ENCODE peak calls at places on chromosome X, in ten cellular contexts. One of them, this sample, is unnamed.

GRCh38 chrX:23844502-23845138 is 61.6 kb downstream of the SAT1 start:
- DNase-seq in left ventricle myocardium inferior: no peak
- DNase-seq in fibroblast of villous mesenchyme: peak; percentile 62
- DNase-seq in astrocyte of the spinal cord: no peak
- DNase-seq in heart right ventricle: peak; percentile 6
- DNase-seq in GM23338: no peak
- DNase-seq in stomach: peak; percentile 29
- DNase-seq in fibroblast of pulmonary artery: peak; percentile 26
- DNase-seq in AG10803: peak; percentile 4
- DNase-seq in CD8-positive, alpha-beta T cell: no peak
- DNase-seq in this sample: no peak

GRCh38 chrX:41730101-41730500 is 6.1 kb downstream of the GPR82 start:
- DNase-seq in CD8-positive, alpha-beta T cell: no peak
- DNase-seq in stomach: no peak
- DNase-seq in AG10803: peak; percentile 40
- DNase-seq in fibroblast of pulmonary artery: peak; percentile 30
- DNase-seq in heart right ventricle: no peak
- DNase-seq in astrocyte of the spinal cord: peak; percentile 7
- DNase-seq in left ventricle myocardium inferior: no peak
- DNase-seq in fibroblast of villous mesenchyme: peak; percentile 87
- DNase-seq in GM23338: no peak
- DNase-seq in this sample: peak; percentile 25

GRCh38 chrX:153726286-153727107 is 1.8 kb downstream of the ABCD1 start:
- DNase-seq in AG10803: peak; percentile 25
- DNase-seq in stomach: peak; percentile 55
- DNase-seq in left ventricle myocardium inferior: peak; percentile 64
- DNase-seq in fibroblast of pulmonary artery: peak; percentile 34
- DNase-seq in CD8-positive, alpha-beta T cell: peak; percentile 13
- DNase-seq in astrocyte of the spinal cord: peak; percentile 56
- DNase-seq in GM23338: peak; percentile 80
- DNase-seq in heart right ventricle: peak; percentile 62
- DNase-seq in fibroblast of villous mesenchyme: peak; percentile 72
- DNase-seq in this sample: peak; percentile 73

GRCh38 chrX:132795211-132795610 is 163.2 kb downstream of the HS6ST2 start:
- DNase-seq in CD8-positive, alpha-beta T cell: no peak
- DNase-seq in stomach: no peak
- DNase-seq in fibroblast of pulmonary artery: no peak
- DNase-seq in heart right ventricle: no peak
- DNase-seq in left ventricle myocardium inferior: no peak
- DNase-seq in astrocyte of the spinal cord: no peak
- DNase-seq in AG10803: no peak
- DNase-seq in fibroblast of villous mesenchyme: no peak
- DNase-seq in GM23338: no peak
- DNase-seq in this sample: no peak

GRCh38 chrX:24148535-24149345 is 789 bp upstream of the ZFX start:
- DNase-seq in stomach: no peak
- DNase-seq in left ventricle myocardium inferior: no peak
- DNase-seq in heart right ventricle: peak; percentile 16
- DNase-seq in AG10803: peak; percentile 90
- DNase-seq in CD8-positive, alpha-beta T cell: peak; percentile 6
- DNase-seq in fibroblast of pulmonary artery: peak; percentile 51
- DNase-seq in fibroblast of villous mesenchyme: peak; percentile 86
- DNase-seq in GM23338: no peak
- DNase-seq in astrocyte of the spinal cord: peak; percentile 48
- DNase-seq in this sample: no peak

GRCh38 chrX:69285401-69285871 is 120.2 kb upstream of the PJA1 start:
- DNase-seq in CD8-positive, alpha-beta T cell: no peak
- DNase-seq in left ventricle myocardium inferior: peak; percentile 51
- DNase-seq in GM23338: no peak
- DNase-seq in fibroblast of villous mesenchyme: no peak
- DNase-seq in fibroblast of pulmonary artery: peak; percentile 11
- DNase-seq in heart right ventricle: peak; percentile 23
- DNase-seq in AG10803: no peak
- DNase-seq in astrocyte of the spinal cord: no peak
- DNase-seq in stomach: no peak
- DNase-seq in this sample: no peak

GRCh38 chrX:30831082-30831481 is 58.0 kb downstream of the TAB3 start:
- DNase-seq in fibroblast of pulmonary artery: no peak
- DNase-seq in left ventricle myocardium inferior: no peak
- DNase-seq in fibroblast of villous mesenchyme: no peak
- DNase-seq in astrocyte of the spinal cord: no peak
- DNase-seq in AG10803: no peak
- DNase-seq in stomach: no peak
- DNase-seq in GM23338: peak; percentile 49
- DNase-seq in heart right ventricle: no peak
- DNase-seq in CD8-positive, alpha-beta T cell: no peak
- DNase-seq in this sample: no peak

GRCh38 chrX:20026278-20026677 is 35.4 kb upstream of the BCLAF3 start:
- DNase-seq in AG10803: peak; percentile 61
- DNase-seq in left ventricle myocardium inferior: no peak
- DNase-seq in CD8-positive, alpha-beta T cell: no peak
- DNase-seq in astrocyte of the spinal cord: peak; percentile 41
- DNase-seq in stomach: no peak
- DNase-seq in GM23338: no peak
- DNase-seq in fibroblast of pulmonary artery: peak; percentile 24
- DNase-seq in heart right ventricle: no peak
- DNase-seq in fibroblast of villous mesenchyme: peak; percentile 8
- DNase-seq in this sample: peak; percentile 7

GRCh38 chrX:136347706-136348105 is 46.9 kb downstream of the ADGRG4 start:
- DNase-seq in AG10803: no peak
- DNase-seq in astrocyte of the spinal cord: no peak
- DNase-seq in stomach: no peak
- DNase-seq in CD8-positive, alpha-beta T cell: no peak
- DNase-seq in fibroblast of pulmonary artery: no peak
- DNase-seq in heart right ventricle: no peak
- DNase-seq in left ventricle myocardium inferior: no peak
- DNase-seq in GM23338: no peak
- DNase-seq in fibroblast of villous mesenchyme: no peak
- DNase-seq in this sample: no peak

GRCh38 chrX:136635235-136635634 is 12.7 kb upstream of the CD40LG start:
- DNase-seq in heart right ventricle: no peak
- DNase-seq in GM23338: no peak
- DNase-seq in AG10803: no peak
- DNase-seq in fibroblast of pulmonary artery: no peak
- DNase-seq in stomach: no peak
- DNase-seq in fibroblast of villous mesenchyme: no peak
- DNase-seq in astrocyte of the spinal cord: no peak
- DNase-seq in CD8-positive, alpha-beta T cell: no peak
- DNase-seq in left ventricle myocardium inferior: no peak
- DNase-seq in this sample: no peak

GRCh38 chrX:15838017-15838416 is 16.6 kb downstream of the AP1S2 start:
- DNase-seq in stomach: no peak
- DNase-seq in astrocyte of the spinal cord: no peak
- DNase-seq in CD8-positive, alpha-beta T cell: no peak
- DNase-seq in GM23338: peak; percentile 62
- DNase-seq in fibroblast of villous mesenchyme: no peak
- DNase-seq in heart right ventricle: no peak
- DNase-seq in AG10803: no peak
- DNase-seq in fibroblast of pulmonary artery: no peak
- DNase-seq in left ventricle myocardium inferior: no peak
- DNase-seq in this sample: no peak

GRCh38 chrX:137567474-137568232 is 1.7 kb downstream of the ZIC3 start:
- DNase-seq in fibroblast of villous mesenchyme: no peak
- DNase-seq in CD8-positive, alpha-beta T cell: no peak
- DNase-seq in stomach: no peak
- DNase-seq in AG10803: no peak
- DNase-seq in left ventricle myocardium inferior: no peak
- DNase-seq in astrocyte of the spinal cord: peak; percentile 9
- DNase-seq in heart right ventricle: no peak
- DNase-seq in fibroblast of pulmonary artery: no peak
- DNase-seq in GM23338: peak; percentile 53
- DNase-seq in this sample: no peak

GRCh38 chrX:153771261-153771681 is 7.2 kb downstream of the PLXNB3 start:
- DNase-seq in fibroblast of villous mesenchyme: no peak
- DNase-seq in CD8-positive, alpha-beta T cell: no peak
- DNase-seq in fibroblast of pulmonary artery: no peak
- DNase-seq in AG10803: no peak
- DNase-seq in heart right ventricle: no peak
- DNase-seq in left ventricle myocardium inferior: no peak
- DNase-seq in astrocyte of the spinal cord: no peak
- DNase-seq in stomach: no peak
- DNase-seq in GM23338: no peak
- DNase-seq in this sample: no peak

DNA sequence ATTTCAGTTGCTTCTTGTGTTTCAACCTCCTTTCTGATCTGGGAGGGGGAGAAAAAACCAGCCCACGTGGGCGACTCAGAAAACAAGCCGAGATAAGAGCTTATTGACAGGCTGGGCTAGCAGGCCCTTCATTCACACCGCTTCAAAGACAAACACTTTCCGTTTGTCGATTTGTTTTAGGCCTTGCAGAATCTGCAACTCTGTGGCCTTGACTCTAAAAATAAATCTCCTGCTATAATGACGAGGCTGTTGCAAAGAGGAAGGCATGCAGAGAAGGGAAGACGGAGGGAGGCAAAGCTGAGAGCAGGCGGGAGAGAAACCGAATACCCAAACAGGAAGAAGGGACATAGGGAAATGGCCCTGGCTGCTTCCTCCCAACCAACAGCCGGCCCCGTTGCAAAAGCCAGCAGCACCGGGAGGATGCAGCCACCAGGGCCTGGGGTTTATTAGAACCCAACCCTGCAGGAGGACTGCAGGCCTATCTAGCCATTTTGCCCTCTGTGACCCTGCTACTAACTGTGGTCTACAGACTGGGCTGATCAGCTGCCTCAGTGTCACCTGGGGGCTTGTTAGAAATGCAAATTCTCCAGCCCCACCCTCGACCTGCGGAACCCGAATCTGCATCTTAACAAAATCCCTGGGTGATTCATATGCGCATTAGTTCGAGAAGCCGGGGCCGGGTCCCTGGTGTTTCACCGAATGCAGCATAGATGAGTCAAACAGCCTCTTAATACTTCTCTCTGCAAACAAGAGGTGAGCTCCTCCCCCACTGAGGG is 325.5 kb downstream of the BCOR start:
- DNase-seq in AG10803: no peak
- DNase-seq in heart right ventricle: no peak
- DNase-seq in left ventricle myocardium inferior: no peak
- DNase-seq in stomach: peak; percentile 30
- DNase-seq in fibroblast of villous mesenchyme: peak; percentile 30
- DNase-seq in CD8-positive, alpha-beta T cell: peak; percentile 19
- DNase-seq in fibroblast of pulmonary artery: no peak
- DNase-seq in astrocyte of the spinal cord: peak; percentile 58
- DNase-seq in GM23338: peak; percentile 71
- DNase-seq in this sample: no peak
- H3K4me3 ChIP-seq in AG10803: no peak overlapping the region
- H3K4me3 ChIP-seq in heart right ventricle: no peak overlapping the region
- H3K4me3 ChIP-seq in left ventricle myocardium inferior: no peak overlapping the region
- H3K4me3 ChIP-seq in stomach: no peak overlapping the region
- H3K4me3 ChIP-seq in fibroblast of villous mesenchyme: no peak overlapping the region
- H3K4me3 ChIP-seq in CD8-positive, alpha-beta T cell: no peak overlapping the region
- H3K4me3 ChIP-seq in fibroblast of pulmonary artery: no peak overlapping the region
- H3K4me3 ChIP-seq in astrocyte of the spinal cord: no peak overlapping the region
- H3K4me3 ChIP-seq in GM23338: peak overlapping the region; percentile 40
- H3K4me3 ChIP-seq in this sample: no peak overlapping the region

GRCh38 chrX:37509349-37509748 is 62.1 kb upstream of the LANCL3 start:
- DNase-seq in fibroblast of pulmonary artery: no peak
- DNase-seq in AG10803: no peak
- DNase-seq in heart right ventricle: no peak
- DNase-seq in GM23338: peak; percentile 5
- DNase-seq in astrocyte of the spinal cord: peak; percentile 5
- DNase-seq in left ventricle myocardium inferior: no peak
- DNase-seq in stomach: no peak
- DNase-seq in fibroblast of villous mesenchyme: peak; percentile 2
- DNase-seq in CD8-positive, alpha-beta T cell: no peak
- DNase-seq in this sample: no peak
- TF ChIP-seq CTCF in fibroblast of pulmonary artery: peak; percentile 33
- TF ChIP-seq CTCF in AG10803: peak; percentile 13
- TF ChIP-seq CTCF in heart right ventricle: peak; percentile 34
- TF ChIP-seq CTCF in GM23338: peak; percentile 49
- TF ChIP-seq CTCF in astrocyte of the spinal cord: peak; percentile 34
- TF ChIP-seq CTCF in left ventricle myocardium inferior: peak; percentile 47
- TF ChIP-seq CTCF in stomach: no peak
- TF ChIP-seq CTCF in fibroblast of villous mesenchyme: peak; percentile 45
- TF ChIP-seq CTCF in CD8-positive, alpha-beta T cell: no peak
- TF ChIP-seq CTCF in this sample: no peak

GRCh38 chrX:102650903-102651241 is 411 bp upstream of the GPRASP1 start:
- DNase-seq in heart right ventricle: no peak
- DNase-seq in left ventricle myocardium inferior: no peak
- DNase-seq in AG10803: no peak
- DNase-seq in astrocyte of the spinal cord: no peak
- DNase-seq in fibroblast of pulmonary artery: no peak
- DNase-seq in fibroblast of villous mesenchyme: no peak
- DNase-seq in CD8-positive, alpha-beta T cell: no peak
- DNase-seq in GM23338: no peak
- DNase-seq in stomach: no peak
- DNase-seq in this sample: peak; percentile 2
- H3K4me3 ChIP-seq in heart right ventricle: peak overlapping the region; percentile 79
- H3K4me3 ChIP-seq in left ventricle myocardium inferior: peak overlapping the region; percentile 76
- H3K4me3 ChIP-seq in AG10803: peak overlapping the region; percentile 62
- H3K4me3 ChIP-seq in astrocyte of the spinal cord: peak overlapping the region; percentile 52
- H3K4me3 ChIP-seq in fibroblast of pulmonary artery: peak overlapping the region; percentile 53
- H3K4me3 ChIP-seq in fibroblast of villous mesenchyme: peak overlapping the region; percentile 64
- H3K4me3 ChIP-seq in CD8-positive, alpha-beta T cell: peak overlapping the region; percentile 73
- H3K4me3 ChIP-seq in GM23338: peak overlapping the region; percentile 60
- H3K4me3 ChIP-seq in stomach: peak overlapping the region; percentile 57
- H3K4me3 ChIP-seq in this sample: peak overlapping the region; percentile 63

GRCh38 chrX:87337267-87337666 is 180.3 kb upstream of the KLHL4 start:
- DNase-seq in left ventricle myocardium inferior: no peak
- DNase-seq in CD8-positive, alpha-beta T cell: no peak
- DNase-seq in heart right ventricle: no peak
- DNase-seq in GM23338: peak; percentile 1
- DNase-seq in fibroblast of villous mesenchyme: no peak
- DNase-seq in astrocyte of the spinal cord: no peak
- DNase-seq in fibroblast of pulmonary artery: peak; percentile 3
- DNase-seq in stomach: no peak
- DNase-seq in AG10803: no peak
- DNase-seq in this sample: no peak

DNA sequence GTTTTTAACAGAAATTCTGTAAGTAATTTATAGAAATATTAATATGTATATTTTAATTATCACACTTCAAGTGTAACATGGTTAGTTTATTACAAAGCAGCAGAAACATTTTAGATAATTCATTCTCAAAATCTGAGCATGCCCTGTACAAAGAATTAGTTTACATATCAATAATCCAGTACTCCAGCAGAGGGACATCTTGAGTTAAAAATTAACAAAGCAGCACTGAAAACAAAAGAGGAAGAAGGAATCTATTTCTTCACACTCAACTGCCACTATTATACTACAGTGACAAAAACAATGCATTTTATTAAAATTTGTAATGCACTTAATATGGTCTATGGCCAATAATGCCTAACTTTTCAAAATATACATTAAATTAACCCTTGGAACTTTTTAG is 179.1 kb upstream of the KLHL4 start:
- DNase-seq in astrocyte of the spinal cord: peak; percentile 47
- DNase-seq in fibroblast of pulmonary artery: peak; percentile 53
- DNase-seq in AG10803: no peak
- DNase-seq in GM23338: peak; percentile 34
- DNase-seq in fibroblast of villous mesenchyme: peak; percentile 20
- DNase-seq in stomach: no peak
- DNase-seq in left ventricle myocardium inferior: no peak
- DNase-seq in CD8-positive, alpha-beta T cell: no peak
- DNase-seq in heart right ventricle: no peak
- DNase-seq in this sample: no peak
- TF ChIP-seq CTCF in astrocyte of the spinal cord: peak; percentile 34
- TF ChIP-seq CTCF in fibroblast of pulmonary artery: peak; percentile 33
- TF ChIP-seq CTCF in AG10803: no peak
- TF ChIP-seq CTCF in GM23338: peak; percentile 41
- TF ChIP-seq CTCF in fibroblast of villous mesenchyme: peak; percentile 35
- TF ChIP-seq CTCF in stomach: no peak
- TF ChIP-seq CTCF in left ventricle myocardium inferior: peak; percentile 48
- TF ChIP-seq CTCF in CD8-positive, alpha-beta T cell: no peak
- TF ChIP-seq CTCF in heart right ventricle: peak; percentile 45
- TF ChIP-seq CTCF in this sample: no peak

This sample was measured in foreskin fibroblast.